ENCODE peak calls at places on chromosome 13, in seven cellular contexts. One of them, this sample, is unnamed.
A peak's percentile ranks its signal among the peaks of the same experiment; 100 is the strongest.

GRCh38 chr13:105538346-105538745 is 997.1 kb downstream of the EFNB2 start:
- DNase-seq in uterus: no peak
- DNase-seq in ureter: no peak
- DNase-seq in epithelial cell of prostate: no peak
- DNase-seq in cardiac fibroblast: no peak
- DNase-seq in GM20000: no peak
- DNase-seq in stimulated activated CD4-positive, alpha-beta T cell treated with anti-CD3 and anti-CD28 coated beads, TNF-alpha, amount 100 ng/mL, for 4 hours: no peak
- DNase-seq in this sample: no peak

GRCh38 chr13:95457294-95457693 is 95.2 kb upstream of the CLDN10 start:
- DNase-seq in cardiac fibroblast: no peak
- DNase-seq in stimulated activated CD4-positive, alpha-beta T cell treated with anti-CD3 and anti-CD28 coated beads, TNF-alpha, amount 100 ng/mL, for 4 hours: no peak
- DNase-seq in GM20000: peak; percentile 69
- DNase-seq in uterus: no peak
- DNase-seq in epithelial cell of prostate: no peak
- DNase-seq in ureter: no peak
- DNase-seq in this sample: no peak

GRCh38 chr13:27638521-27638920 is 16.8 kb downstream of the POLR1D start:
- DNase-seq in cardiac fibroblast: peak; percentile 40
- DNase-seq in uterus: no peak
- DNase-seq in GM20000: no peak
- DNase-seq in ureter: no peak
- DNase-seq in epithelial cell of prostate: no peak
- DNase-seq in stimulated activated CD4-positive, alpha-beta T cell treated with anti-CD3 and anti-CD28 coated beads, TNF-alpha, amount 100 ng/mL, for 4 hours: no peak
- DNase-seq in this sample: no peak

GRCh38 chr13:114147803-114148520 is 15.5 kb upstream of the RASA3 start:
- DNase-seq in stimulated activated CD4-positive, alpha-beta T cell treated with anti-CD3 and anti-CD28 coated beads, TNF-alpha, amount 100 ng/mL, for 4 hours: no peak
- DNase-seq in epithelial cell of prostate: no peak
- DNase-seq in uterus: no peak
- DNase-seq in cardiac fibroblast: no peak
- DNase-seq in ureter: no peak
- DNase-seq in GM20000: no peak
- DNase-seq in this sample: no peak

GRCh38 chr13:37306778-37307544 is 201.5 kb upstream of the CSNK1A1L start:
- DNase-seq in ureter: no peak
- DNase-seq in epithelial cell of prostate: peak; percentile 84
- DNase-seq in uterus: no peak
- DNase-seq in cardiac fibroblast: peak; percentile 98
- DNase-seq in stimulated activated CD4-positive, alpha-beta T cell treated with anti-CD3 and anti-CD28 coated beads, TNF-alpha, amount 100 ng/mL, for 4 hours: no peak
- DNase-seq in GM20000: no peak
- DNase-seq in this sample: peak; percentile 77

GRCh38 chr13:74134777-74135305 is 637 bp upstream of the KLF12 start:
- DNase-seq in epithelial cell of prostate: no peak
- DNase-seq in cardiac fibroblast: no peak
- DNase-seq in ureter: no peak
- DNase-seq in stimulated activated CD4-positive, alpha-beta T cell treated with anti-CD3 and anti-CD28 coated beads, TNF-alpha, amount 100 ng/mL, for 4 hours: peak; percentile 47
- DNase-seq in GM20000: peak; percentile 67
- DNase-seq in uterus: peak; percentile 42
- DNase-seq in this sample: no peak

GRCh38 chr13:111409413-111409812 is 89.0 kb downstream of the TEX29 start:
- DNase-seq in epithelial cell of prostate: no peak
- DNase-seq in cardiac fibroblast: no peak
- DNase-seq in uterus: no peak
- DNase-seq in GM20000: no peak
- DNase-seq in ureter: no peak
- DNase-seq in stimulated activated CD4-positive, alpha-beta T cell treated with anti-CD3 and anti-CD28 coated beads, TNF-alpha, amount 100 ng/mL, for 4 hours: no peak
- DNase-seq in this sample: no peak

GRCh38 chr13:106381083-106381482 is 154.4 kb downstream of the EFNB2 start:
- DNase-seq in stimulated activated CD4-positive, alpha-beta T cell treated with anti-CD3 and anti-CD28 coated beads, TNF-alpha, amount 100 ng/mL, for 4 hours: no peak
- DNase-seq in GM20000: no peak
- DNase-seq in epithelial cell of prostate: no peak
- DNase-seq in cardiac fibroblast: no peak
- DNase-seq in ureter: no peak
- DNase-seq in uterus: no peak
- DNase-seq in this sample: no peak

GRCh38 chr13:52096748-52097147 is 32.1 kb downstream of the NEK5 start:
- DNase-seq in stimulated activated CD4-positive, alpha-beta T cell treated with anti-CD3 and anti-CD28 coated beads, TNF-alpha, amount 100 ng/mL, for 4 hours: no peak
- DNase-seq in ureter: no peak
- DNase-seq in cardiac fibroblast: no peak
- DNase-seq in GM20000: no peak
- DNase-seq in epithelial cell of prostate: no peak
- DNase-seq in uterus: no peak
- DNase-seq in this sample: no peak

GRCh38 chr13:87444135-87444534 is 227.0 kb upstream of the SLITRK5 start:
- DNase-seq in stimulated activated CD4-positive, alpha-beta T cell treated with anti-CD3 and anti-CD28 coated beads, TNF-alpha, amount 100 ng/mL, for 4 hours: no peak
- DNase-seq in uterus: no peak
- DNase-seq in epithelial cell of prostate: no peak
- DNase-seq in GM20000: no peak
- DNase-seq in ureter: no peak
- DNase-seq in cardiac fibroblast: no peak
- DNase-seq in this sample: no peak

GRCh38 chr13:44273991-44274810 is 99.4 kb upstream of the SERP2 start:
- DNase-seq in uterus: no peak
- DNase-seq in stimulated activated CD4-positive, alpha-beta T cell treated with anti-CD3 and anti-CD28 coated beads, TNF-alpha, amount 100 ng/mL, for 4 hours: no peak
- DNase-seq in epithelial cell of prostate: no peak
- DNase-seq in ureter: no peak
- DNase-seq in cardiac fibroblast: peak; percentile 80
- DNase-seq in GM20000: peak; percentile 66
- DNase-seq in this sample: no peak

GRCh38 chr13:112055417-112056206 is 11.3 kb upstream of the SOX1 start:
- DNase-seq in uterus: no peak
- DNase-seq in epithelial cell of prostate: no peak
- DNase-seq in stimulated activated CD4-positive, alpha-beta T cell treated with anti-CD3 and anti-CD28 coated beads, TNF-alpha, amount 100 ng/mL, for 4 hours: no peak
- DNase-seq in cardiac fibroblast: no peak
- DNase-seq in ureter: no peak
- DNase-seq in GM20000: peak; percentile 40
- DNase-seq in this sample: no peak

GRCh38 chr13:113359556-113359955 is 4.4 kb downstream of the GRTP1 start:
- DNase-seq in uterus: no peak
- DNase-seq in stimulated activated CD4-positive, alpha-beta T cell treated with anti-CD3 and anti-CD28 coated beads, TNF-alpha, amount 100 ng/mL, for 4 hours: no peak
- DNase-seq in cardiac fibroblast: no peak
- DNase-seq in GM20000: no peak
- DNase-seq in epithelial cell of prostate: no peak
- DNase-seq in ureter: no peak
- DNase-seq in this sample: no peak

GRCh38 chr13:50376895-50377575 is 361.8 kb downstream of the KCNRG start:
- DNase-seq in cardiac fibroblast: no peak
- DNase-seq in ureter: no peak
- DNase-seq in epithelial cell of prostate: no peak
- DNase-seq in uterus: no peak
- DNase-seq in GM20000: no peak
- DNase-seq in stimulated activated CD4-positive, alpha-beta T cell treated with anti-CD3 and anti-CD28 coated beads, TNF-alpha, amount 100 ng/mL, for 4 hours: no peak
- DNase-seq in this sample: no peak

GRCh38 chr13:33218020-33218419 is 67.5 kb downstream of the STARD13 start:
- DNase-seq in GM20000: no peak
- DNase-seq in cardiac fibroblast: peak; percentile 48
- DNase-seq in uterus: no peak
- DNase-seq in epithelial cell of prostate: peak; percentile 66
- DNase-seq in stimulated activated CD4-positive, alpha-beta T cell treated with anti-CD3 and anti-CD28 coated beads, TNF-alpha, amount 100 ng/mL, for 4 hours: no peak
- DNase-seq in ureter: no peak
- DNase-seq in this sample: no peak

GRCh38 chr13:75702476-75702875 is 66.3 kb downstream of the LMO7 start:
- DNase-seq in GM20000: no peak
- DNase-seq in epithelial cell of prostate: no peak
- DNase-seq in stimulated activated CD4-positive, alpha-beta T cell treated with anti-CD3 and anti-CD28 coated beads, TNF-alpha, amount 100 ng/mL, for 4 hours: no peak
- DNase-seq in uterus: no peak
- DNase-seq in cardiac fibroblast: no peak
- DNase-seq in ureter: no peak
- DNase-seq in this sample: no peak

GRCh38 chr13:82467626-82468025 is 1414.6 kb downstream of the SLITRK1 start:
- DNase-seq in GM20000: no peak
- DNase-seq in epithelial cell of prostate: no peak
- DNase-seq in stimulated activated CD4-positive, alpha-beta T cell treated with anti-CD3 and anti-CD28 coated beads, TNF-alpha, amount 100 ng/mL, for 4 hours: no peak
- DNase-seq in uterus: no peak
- DNase-seq in cardiac fibroblast: no peak
- DNase-seq in ureter: no peak
- DNase-seq in this sample: no peak

GRCh38 chr13:44498502-44498901 is 77.6 kb downstream of the TSC22D1 start:
- DNase-seq in cardiac fibroblast: no peak
- DNase-seq in uterus: no peak
- DNase-seq in stimulated activated CD4-positive, alpha-beta T cell treated with anti-CD3 and anti-CD28 coated beads, TNF-alpha, amount 100 ng/mL, for 4 hours: no peak
- DNase-seq in epithelial cell of prostate: no peak
- DNase-seq in ureter: no peak
- DNase-seq in GM20000: no peak
- DNase-seq in this sample: no peak

GRCh38 chr13:39586142-39586541 is 16.9 kb downstream of the LHFPL6 start:
- DNase-seq in cardiac fibroblast: no peak
- DNase-seq in epithelial cell of prostate: no peak
- DNase-seq in GM20000: no peak
- DNase-seq in stimulated activated CD4-positive, alpha-beta T cell treated with anti-CD3 and anti-CD28 coated beads, TNF-alpha, amount 100 ng/mL, for 4 hours: no peak
- DNase-seq in ureter: no peak
- DNase-seq in uterus: no peak
- DNase-seq in this sample: no peak

GRCh38 chr13:27476943-27477681 is 26.7 kb upstream of the MTIF3 start:
- DNase-seq in cardiac fibroblast: peak; percentile 62
- DNase-seq in ureter: peak; percentile 50
- DNase-seq in uterus: no peak
- DNase-seq in stimulated activated CD4-positive, alpha-beta T cell treated with anti-CD3 and anti-CD28 coated beads, TNF-alpha, amount 100 ng/mL, for 4 hours: no peak
- DNase-seq in GM20000: peak; percentile 51
- DNase-seq in epithelial cell of prostate: peak; percentile 93
- DNase-seq in this sample: no peak

GRCh38 chr13:23288564-23288963 is 107.8 kb downstream of the SGCG start:
- DNase-seq in GM20000: no peak
- DNase-seq in epithelial cell of prostate: no peak
- DNase-seq in stimulated activated CD4-positive, alpha-beta T cell treated with anti-CD3 and anti-CD28 coated beads, TNF-alpha, amount 100 ng/mL, for 4 hours: no peak
- DNase-seq in cardiac fibroblast: no peak
- DNase-seq in uterus: no peak
- DNase-seq in ureter: no peak
- DNase-seq in this sample: no peak

GRCh38 chr13:30453727-30454126 is 12.0 kb downstream of the HMGB1 start:
- DNase-seq in GM20000: no peak
- DNase-seq in epithelial cell of prostate: no peak
- DNase-seq in uterus: no peak
- DNase-seq in ureter: no peak
- DNase-seq in cardiac fibroblast: peak; percentile 41
- DNase-seq in stimulated activated CD4-positive, alpha-beta T cell treated with anti-CD3 and anti-CD28 coated beads, TNF-alpha, amount 100 ng/mL, for 4 hours: no peak
- DNase-seq in this sample: no peak

GRCh38 chr13:40058757-40059236 is 403.3 kb downstream of the COG6 start:
- DNase-seq in cardiac fibroblast: peak; percentile 74
- DNase-seq in epithelial cell of prostate: no peak
- DNase-seq in stimulated activated CD4-positive, alpha-beta T cell treated with anti-CD3 and anti-CD28 coated beads, TNF-alpha, amount 100 ng/mL, for 4 hours: no peak
- DNase-seq in ureter: no peak
- DNase-seq in uterus: no peak
- DNase-seq in GM20000: peak; percentile 22
- DNase-seq in this sample: no peak

GRCh38 chr13:49292742-49293498 is 45.2 kb downstream of the CDADC1 start:
- DNase-seq in stimulated activated CD4-positive, alpha-beta T cell treated with anti-CD3 and anti-CD28 coated beads, TNF-alpha, amount 100 ng/mL, for 4 hours: no peak
- DNase-seq in uterus: no peak
- DNase-seq in ureter: peak; percentile 70
- DNase-seq in cardiac fibroblast: peak; percentile 89
- DNase-seq in GM20000: no peak
- DNase-seq in epithelial cell of prostate: no peak
- DNase-seq in this sample: no peak

GRCh38 chr13:30037766-30038165 is 187.3 kb upstream of the UBL3 start:
- DNase-seq in cardiac fibroblast: peak; percentile 12
- DNase-seq in epithelial cell of prostate: no peak
- DNase-seq in GM20000: no peak
- DNase-seq in ureter: no peak
- DNase-seq in stimulated activated CD4-positive, alpha-beta T cell treated with anti-CD3 and anti-CD28 coated beads, TNF-alpha, amount 100 ng/mL, for 4 hours: no peak
- DNase-seq in uterus: no peak
- DNase-seq in this sample: no peak

GRCh38 chr13:99301913-99302636 is 5.1 kb downstream of the GPR183 start:
- DNase-seq in cardiac fibroblast: no peak
- DNase-seq in stimulated activated CD4-positive, alpha-beta T cell treated with anti-CD3 and anti-CD28 coated beads, TNF-alpha, amount 100 ng/mL, for 4 hours: no peak
- DNase-seq in ureter: no peak
- DNase-seq in GM20000: no peak
- DNase-seq in uterus: no peak
- DNase-seq in epithelial cell of prostate: no peak
- DNase-seq in this sample: no peak

GRCh38 chr13:111387026-111387871 is 66.8 kb downstream of the TEX29 start:
- DNase-seq in stimulated activated CD4-positive, alpha-beta T cell treated with anti-CD3 and anti-CD28 coated beads, TNF-alpha, amount 100 ng/mL, for 4 hours: no peak
- DNase-seq in ureter: peak; percentile 20
- DNase-seq in epithelial cell of prostate: no peak
- DNase-seq in uterus: no peak
- DNase-seq in cardiac fibroblast: no peak
- DNase-seq in GM20000: no peak
- DNase-seq in this sample: no peak

GRCh38 chr13:113129921-113130750 is 7.5 kb downstream of the F10 start:
- DNase-seq in GM20000: no peak
- DNase-seq in stimulated activated CD4-positive, alpha-beta T cell treated with anti-CD3 and anti-CD28 coated beads, TNF-alpha, amount 100 ng/mL, for 4 hours: no peak
- DNase-seq in cardiac fibroblast: peak; percentile 34
- DNase-seq in uterus: peak; percentile 17
- DNase-seq in ureter: no peak
- DNase-seq in epithelial cell of prostate: no peak
- DNase-seq in this sample: no peak